ENCODE peak calls at places on chromosomes 6 and 20, in ten cellular contexts. W is lower lobe of right lung, T is astrocyte of the spinal cord, P is adrenal gland, N is GM12878, S is neural crest cell, R is WTC11, K is dorsolateral prefrontal cortex, J is uterus, D is kidney epithelial cell. C is an unnamed sample.

GRCh38 chr6:21679761-21680265 is 86.3 kb downstream of the SOX4 start:
- DNase-seq in W (no peak), T (peak; percentile 87), P (no peak), N (no peak), S (no peak), R (no peak), K (no peak), J (no peak), D (peak; percentile 60), C (peak; percentile 93)

GRCh38 chr6:5398530-5398929 is 137.2 kb downstream of the FARS2 start:
- DNase-seq in W (no peak), T (peak; percentile 42), P (no peak), N (no peak), S (no peak), R (no peak), K (no peak), J (no peak), D (no peak), C (peak; percentile 65)

GRCh38 chr20:32007787-32008616 is 2.2 kb upstream of the CCM2L start:
- DNase-seq in W (peak; percentile 53), T (no peak), P (peak; percentile 28), N (no peak), S (no peak), R (peak; percentile 50), K (no peak), J (peak; percentile 22), D (no peak), C (no peak)

GRCh38 chr20:62598761-62599194 is 43.5 kb upstream of the SLCO4A1 start:
- DNase-seq in W (no peak), T (no peak), P (no peak), N (no peak), S (no peak), R (no peak), K (no peak), J (no peak), D (no peak), C (no peak)

GRCh38 chr6:167550936-167551633 is 226.2 kb downstream of the TTLL2 start:
- DNase-seq in W (peak; percentile 85), T (peak; percentile 80), P (peak; percentile 33), N (no peak), S (no peak), R (no peak), K (peak; percentile 75), J (peak; percentile 93), D (no peak), C (no peak)

GRCh38 chr6:44650495-44650894 is 263.0 kb downstream of the CDC5L start:
- DNase-seq in W (no peak), T (no peak), P (no peak), N (no peak), S (no peak), R (no peak), K (no peak), J (no peak), D (no peak), C (no peak)

GRCh38 chr20:3854462-3854870 is 7.8 kb downstream of the MAVS start:
- DNase-seq in W (no peak), T (no peak), P (no peak), N (no peak), S (no peak), R (peak; percentile 22), K (no peak), J (no peak), D (no peak), C (no peak)

GRCh38 chr20:58303547-58303946 is 6.0 kb upstream of the RAB22A start:
- DNase-seq in W (no peak), T (no peak), P (no peak), N (no peak), S (no peak), R (no peak), K (no peak), J (no peak), D (no peak), C (no peak)

GRCh38 chr6:30752164-30752927 is 8.0 kb upstream of the IER3 start:
- DNase-seq in W (peak; percentile 87), T (peak; percentile 100), P (peak; percentile 95), N (no peak), S (no peak), R (no peak), K (peak; percentile 58), J (peak; percentile 95), D (peak; percentile 97), C (peak; percentile 100)

GRCh38 chr20:10978713-10979112 is 304.9 kb upstream of the JAG1 start:
- DNase-seq in W (no peak), T (no peak), P (no peak), N (no peak), S (peak; percentile 6), R (no peak), K (no peak), J (no peak), D (no peak), C (no peak)

GRCh38 chr20:36745234-36745926 is 510 bp downstream of the NDRG3 start:
- DNase-seq in W (peak; percentile 54), T (peak; percentile 8), P (peak; percentile 53), N (no peak), S (no peak), R (no peak), K (no peak), J (no peak), D (no peak), C (peak; percentile 22)

GRCh38 chr6:132813173-132813856 is 1.1 kb upstream of the RPS12 start:
- DNase-seq in W (peak; percentile 70), T (peak; percentile 68), P (peak; percentile 42), N (no peak), S (no peak), R (peak; percentile 33), K (peak; percentile 22), J (peak; percentile 25), D (no peak), C (peak; percentile 48)

GRCh38 chr20:32051720-32052089 is 337 bp upstream of the HCK start:
- DNase-seq in W (no peak), T (no peak), P (no peak), N (no peak), S (no peak), R (no peak), K (no peak), J (no peak), D (no peak), C (no peak)

GRCh38 chr6:110816677-110817076 is 1.4 kb upstream of the CDK19 start:
- DNase-seq in W (no peak), T (no peak), P (no peak), N (no peak), S (no peak), R (no peak), K (no peak), J (no peak), D (no peak), C (no peak)

GRCh38 chr20:37755665-37756064 is 61.8 kb downstream of the CTNNBL1 start:
- DNase-seq in W (no peak), T (no peak), P (no peak), N (no peak), S (no peak), R (no peak), K (peak; percentile 36), J (no peak), D (no peak), C (no peak)

GRCh38 chr6:37381579-37381978 is 27.8 kb downstream of the RNF8 start:
- DNase-seq in W (no peak), T (peak; percentile 61), P (no peak), N (peak; percentile 32), S (no peak), R (peak; percentile 51), K (no peak), J (no peak), D (peak; percentile 61), C (peak; percentile 65)

DNA sequence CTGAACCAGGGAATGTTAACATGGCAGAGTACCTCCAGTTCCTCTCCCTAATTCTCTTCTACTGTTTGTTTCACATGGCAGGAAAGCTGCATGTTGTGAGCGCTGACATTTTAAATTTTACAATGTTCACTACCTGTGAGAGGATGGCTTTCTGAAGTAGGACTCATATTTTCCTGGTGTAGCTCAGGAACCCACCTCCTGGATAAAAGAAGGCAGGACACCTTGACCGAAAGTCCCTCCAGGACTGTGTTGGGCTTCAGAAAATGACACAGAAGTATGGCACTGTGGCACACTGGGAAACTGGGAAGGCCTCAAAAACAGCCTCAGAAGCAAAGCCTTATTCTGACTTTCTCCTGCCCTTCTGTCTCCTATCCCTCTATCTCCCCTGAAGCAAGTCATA is 33.3 kb downstream of the PTPRK start:
- DNase-seq in W (no peak), T (no peak), P (no peak), N (no peak), S (no peak), R (peak; percentile 14), K (no peak), J (no peak), D (no peak), C (no peak)
- TF ChIP-seq CTCF in W (peak; percentile 20), T (peak; percentile 42), P (no peak), N (no peak), S (peak; percentile 44), R (no peak), K (no peak), J (no peak), D (peak; percentile 45), C (peak; percentile 27)

GRCh38 chr6:165689699-165690098 is 26.7 kb upstream of the PDE10A start:
- DNase-seq in W (no peak), T (peak; percentile 39), P (no peak), N (no peak), S (no peak), R (no peak), K (no peak), J (no peak), D (no peak), C (peak; percentile 28)
- TF ChIP-seq CTCF in W (no peak), T (no peak), P (no peak), N (no peak), S (peak; percentile 35), R (no peak), K (no peak), J (no peak), D (no peak), C (peak; percentile 13)

GRCh38 chr6:15148356-15149058 is 97.4 kb upstream of the JARID2 start:
- DNase-seq in W (no peak), T (peak; percentile 84), P (no peak), N (no peak), S (no peak), R (no peak), K (no peak), J (no peak), D (peak; percentile 50), C (peak; percentile 48)
- TF ChIP-seq CTCF in W (no peak), T (peak; percentile 20), P (no peak), N (no peak), S (peak; percentile 18), R (no peak), K (no peak), J (no peak), D (peak; percentile 10), C (peak; percentile 20)

GRCh38 chr6:169121013-169121412 is 132.6 kb downstream of the THBS2 start:
- DNase-seq in W (no peak), T (no peak), P (no peak), N (no peak), S (no peak), R (no peak), K (no peak), J (no peak), D (no peak), C (no peak)
- TF ChIP-seq CTCF in W (no peak), T (peak; percentile 10), P (no peak), N (no peak), S (no peak), R (no peak), K (no peak), J (no peak), D (no peak), C (no peak)